ENCODE peak calls at places on chromosomes 13 and 19, in four cellular contexts. K, A, I and Y are unnamed samples. For H3K36me3, the result is how much of the 10 kb centered on the place peaks cover.

GRCh38 chr13:52348983-52349780 is 56.8 kb downstream of the THSD1 start:
- DNase-seq in K (no peak), A (peak), I (no peak), Y (no peak)

GRCh38 chr13:24672141-24673132 is 7.8 kb upstream of the ATP12A start:
- DNase-seq in K (no peak), A (no peak), I (no peak), Y (no peak)

GRCh38 chr19:52670046-52670445 is 31.9 kb upstream of the ZNF83 start:
- DNase-seq in K (no peak), A (no peak), I (no peak), Y (no peak)

GRCh38 chr13:108496364-108497215 is 132.8 kb upstream of the MYO16 start:
- DNase-seq in K (no peak), A (peak), I (peak), Y (no peak)

GRCh38 chr13:28820099-28821051 is at the start of gene MTUS2:
- DNase-seq in K (no peak), A (no peak), I (no peak), Y (no peak)

GRCh38 chr13:30934381-30934780 is 1.9 kb downstream of the TEX26 start:
- DNase-seq in K (no peak), A (no peak), I (no peak), Y (no peak)

GRCh38 chr13:48151766-48152165 is 56.9 kb upstream of the MED4 start:
- DNase-seq in K (no peak), A (peak), I (no peak), Y (no peak)

GRCh38 chr19:37963190-37963947 is 56.4 kb downstream of the SIPA1L3 start:
- DNase-seq in K (peak), A (peak), I (no peak), Y (no peak)

GRCh38 chr13:45454204-45454603 is 10.5 kb upstream of the COG3 start:
- DNase-seq in K (no peak), A (no peak), I (no peak), Y (no peak)

GRCh38 chr19:13095393-13095784 is 7.3 kb downstream of the LYL1 start:
- DNase-seq in K (no peak), A (no peak), I (no peak), Y (no peak)

GRCh38 chr19:53553159-53553558 is 15.2 kb downstream of the ZNF331 start:
- DNase-seq in K (no peak), A (no peak), I (no peak), Y (no peak)

GRCh38 chr19:3275583-3276340 is 51.3 kb downstream of the CELF5 start:
- DNase-seq in K (peak), A (peak), I (peak), Y (peak)

GRCh38 chr13:41942462-41943094 is 18.3 kb downstream of the VWA8 start:
- DNase-seq in K (no peak), A (peak), I (no peak), Y (no peak)

GRCh38 chr13:44346534-44346933 is 27.1 kb upstream of the SERP2 start:
- DNase-seq in K (no peak), A (no peak), I (no peak), Y (no peak)

GRCh38 chr19:56273563-56274117 is 1.1 kb downstream of the EDDM13 start:
- DNase-seq in K (no peak), A (peak), I (no peak), Y (no peak)

GRCh38 chr13:109592776-109593175 is 193.6 kb downstream of the IRS2 start:
- DNase-seq in K (no peak), A (no peak), I (no peak), Y (no peak)

GRCh38 chr13:31927219-31927653 is 104.3 kb upstream of the FRY start:
- DNase-seq in K (no peak), A (no peak), I (no peak), Y (no peak)

GRCh38 chr19:50417138-50417849 is 1.4 kb upstream of the SPIB start:
- DNase-seq in K (no peak), A (no peak), I (no peak), Y (no peak)

GRCh38 chr19:50416034-50416814 is 2.5 kb upstream of the SPIB start:
- DNase-seq in K (no peak), A (no peak), I (no peak), Y (no peak)

GRCh38 chr19:50417850-50418185 is 920 bp upstream of the SPIB start:
- DNase-seq in K (no peak), A (no peak), I (no peak), Y (no peak)

GRCh38 chr19:50415661-50416033 is 3.1 kb upstream of the SPIB start:
- DNase-seq in K (no peak), A (no peak), I (no peak), Y (no peak)

DNA sequence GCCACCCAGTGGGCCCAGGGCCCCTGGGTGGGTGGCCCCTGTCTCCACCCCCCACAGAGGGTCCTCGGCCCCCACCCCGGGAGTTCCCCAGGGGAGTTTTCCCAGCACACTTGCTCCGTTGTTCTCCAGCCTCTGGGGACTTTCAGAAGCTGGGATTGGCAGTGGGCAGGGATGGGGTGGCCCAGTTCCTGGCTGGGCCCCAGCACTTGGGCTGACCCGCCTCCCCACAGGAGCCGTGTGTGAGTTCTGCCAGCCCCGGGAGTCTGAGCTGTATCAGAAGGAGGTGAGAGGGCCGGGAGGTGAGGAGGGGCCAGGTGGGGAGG is 2.0 kb upstream of the SPIB start:
- DNase-seq in K (no peak), A (no peak), I (no peak), Y (no peak)
- H3K36me3 ChIP-seq in K (under half), A (under half), I (under half), Y (under half)

DNA sequence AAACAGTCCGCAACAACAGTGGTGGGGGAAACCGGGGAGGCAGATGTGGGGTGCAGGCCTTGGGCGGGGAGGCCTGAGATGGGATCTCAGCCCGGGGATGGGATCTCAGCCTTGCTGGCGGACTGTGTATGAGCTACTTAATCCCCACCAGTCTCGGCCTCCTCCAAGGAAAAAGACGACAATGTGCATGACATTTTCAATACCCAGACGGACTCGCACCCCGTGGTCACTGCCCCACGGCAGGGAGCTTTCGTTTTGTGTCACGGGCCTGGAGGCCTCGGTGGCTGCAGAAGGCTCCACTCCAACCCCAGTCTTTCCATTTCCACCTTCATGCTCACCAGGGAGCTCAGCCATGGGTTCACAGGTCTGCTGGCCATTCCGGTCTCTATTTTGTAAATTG is 25.5 kb downstream of the GRTP1 start:
- DNase-seq in K (peak), A (no peak), I (no peak), Y (no peak)
- H3K36me3 ChIP-seq in K (under half), A (under half), I (under half), Y (under half)

GRCh38 chr19:45616709-45617027 is 14.7 kb upstream of the GPR4 start:
- DNase-seq in K (no peak), A (no peak), I (no peak), Y (no peak)

GRCh38 chr19:45613926-45614725 is 12.1 kb upstream of the GPR4 start:
- DNase-seq in K (no peak), A (peak), I (no peak), Y (no peak)

GRCh38 chr19:45621976-45622503 is 17.2 kb downstream of the EML2 start:
- DNase-seq in K (no peak), A (no peak), I (no peak), Y (no peak)

GRCh38 chr19:45621389-45621788 is 17.8 kb downstream of the EML2 start:
- DNase-seq in K (no peak), A (no peak), I (no peak), Y (no peak)

DNA sequence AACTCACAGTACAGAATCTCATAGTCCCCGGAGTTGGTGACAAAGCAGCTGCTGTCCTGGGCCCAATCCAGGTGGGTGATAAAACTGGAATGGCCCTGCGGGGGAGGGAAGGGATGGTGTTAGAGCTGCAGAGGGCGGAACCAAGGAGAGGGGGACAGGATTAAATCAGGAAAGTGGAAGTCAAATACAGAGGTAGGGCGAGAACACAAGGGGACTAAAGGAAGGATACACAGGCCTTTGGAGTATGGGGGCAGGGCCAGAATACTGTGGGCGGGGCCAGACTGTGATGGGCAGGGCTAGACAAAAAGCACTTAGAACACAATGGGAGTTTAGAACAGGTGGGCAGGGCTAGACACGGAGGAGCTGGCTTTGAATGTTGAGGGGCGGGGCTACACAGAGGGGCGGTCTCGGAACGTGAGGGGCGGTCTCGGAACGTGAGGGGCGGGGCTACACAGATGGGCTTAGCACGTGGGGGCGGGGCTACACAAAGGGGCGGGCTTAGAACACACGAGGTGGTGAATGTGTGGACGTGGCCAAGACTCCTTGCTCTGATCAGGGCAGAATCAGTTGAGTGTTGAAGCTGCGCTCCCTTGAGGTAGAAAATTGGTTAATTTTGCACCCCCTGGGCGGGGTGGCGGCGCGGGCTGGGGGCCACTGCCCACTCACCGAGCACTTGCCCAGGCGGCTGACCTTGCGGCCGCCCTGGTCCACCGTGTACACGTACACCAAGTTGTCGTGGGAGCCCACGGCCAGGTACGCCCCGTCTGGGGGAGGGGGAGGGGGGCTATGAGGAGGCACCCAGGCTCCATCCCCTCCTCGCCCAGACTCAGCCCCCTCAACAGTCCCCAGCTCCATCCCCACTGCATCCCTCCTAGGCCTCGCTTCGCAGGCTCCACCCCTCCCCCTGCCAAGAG is 14.0 kb upstream of the GPR4 start:
- DNase-seq in K (peak), A (peak), I (peak), Y (peak)
- H3K36me3 ChIP-seq in K (under half), A (under half), I (under half), Y (half or more)

DNA sequence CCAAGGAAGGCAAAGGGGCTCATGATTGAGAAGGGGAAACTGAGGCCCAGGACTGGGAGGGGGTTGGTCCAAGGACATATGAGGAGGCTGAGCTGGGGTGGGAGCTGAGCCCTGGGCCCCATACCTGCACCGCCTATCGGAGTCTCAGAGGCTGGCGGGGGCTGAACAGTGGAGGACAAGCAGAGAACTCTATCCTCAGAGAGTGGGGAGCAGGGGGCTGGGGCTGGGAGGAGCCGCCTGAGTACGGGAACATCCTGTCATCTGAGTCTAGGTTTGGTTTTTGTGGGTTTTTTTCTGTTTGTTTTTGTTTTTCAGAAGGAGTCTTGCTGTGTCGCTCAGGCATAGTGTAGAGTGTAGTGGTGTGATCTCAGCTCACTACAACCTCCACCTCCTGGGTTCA is 6.2 kb downstream of the ARRDC2 start:
- DNase-seq in K (no peak), A (no peak), I (no peak), Y (no peak)
- H3K36me3 ChIP-seq in K (under half), A (under half), I (under half), Y (half or more)